ENCODE peak calls at places on chromosomes 4 and X, in ten cellular contexts. B is CD8-positive, alpha-beta T cell; I is SK-N-SH; W is immature natural killer cell; C is stimulated activated CD4-positive, alpha-beta T cell treated with anti-CD3 and anti-CD28 coated beads, Interleukin-15, amount 100 ng/mL, for 1 hour; U is ELR; E is putamen; F is Kasumi-1; T is NB4; P is neuronal stem cell. K is an unnamed sample.
A peak's percentile ranks its signal among the peaks of the same experiment; 100 is the strongest.

GRCh38 chrX:53882331-53882730 is 161.9 kb downstream of the PHF8 start:
- DNase-seq in B (no peak), I (no peak), W (no peak), C (no peak), U (peak; percentile 23), E (no peak), F (no peak), T (no peak), P (no peak), K (no peak)

GRCh38 chrX:53678667-53679066 is 7.9 kb downstream of the HUWE1 start:
- DNase-seq in B (no peak), I (no peak), W (no peak), C (no peak), U (peak; percentile 41), E (no peak), F (peak; percentile 1), T (peak; percentile 15), P (no peak), K (no peak)

GRCh38 chr4:96352051-96352517 is 512.2 kb downstream of the PDHA2 start:
- DNase-seq in B (no peak), I (peak; percentile 16), W (no peak), C (no peak), U (no peak), E (peak; percentile 2), F (peak; percentile 58), T (peak; percentile 20), P (peak; percentile 9), K (no peak)

GRCh38 chr4:112370466-112370865 is 73.3 kb downstream of the ALPK1 start:
- DNase-seq in B (no peak), I (no peak), W (no peak), C (no peak), U (no peak), E (no peak), F (no peak), T (no peak), P (no peak), K (no peak)

GRCh38 chr4:61201562-61202099 is 1.5 kb downstream of the ADGRL3 start:
- DNase-seq in B (no peak), I (peak; percentile 50), W (no peak), C (no peak), U (peak; percentile 4), E (no peak), F (no peak), T (no peak), P (no peak), K (peak; percentile 2)

GRCh38 chr4:23921447-23921845 is 31.6 kb upstream of the PPARGC1A start:
- DNase-seq in B (no peak), I (no peak), W (no peak), C (no peak), U (no peak), E (no peak), F (no peak), T (no peak), P (no peak), K (no peak)

GRCh38 chr4:73922766-73923630 is 53.8 kb downstream of the CXCL1 start:
- DNase-seq in B (no peak), I (no peak), W (no peak), C (no peak), U (peak; percentile 74), E (peak; percentile 4), F (peak; percentile 35), T (peak; percentile 56), P (no peak), K (no peak)

GRCh38 chr4:155799794-155800123 is 40.9 kb downstream of the GUCY1B1 start:
- DNase-seq in B (no peak), I (no peak), W (no peak), C (no peak), U (no peak), E (peak; percentile 45), F (no peak), T (no peak), P (no peak), K (no peak)

GRCh38 chr4:173998471-173999144 is 284.9 kb downstream of the FBXO8 start:
- DNase-seq in B (no peak), I (no peak), W (no peak), C (no peak), U (no peak), E (no peak), F (peak; percentile 95), T (peak; percentile 76), P (no peak), K (no peak)

GRCh38 chrX:300334-300733 is 18.3 kb downstream of the GTPBP6 start:
- DNase-seq in B (no peak), I (no peak), W (no peak), C (no peak), U (no peak), E (no peak), F (no peak), T (no peak), P (no peak), K (no peak)

GRCh38 chrX:15623074-15623473 is 22.3 kb upstream of the ACE2 start:
- DNase-seq in B (no peak), I (no peak), W (no peak), C (no peak), U (no peak), E (no peak), F (no peak), T (no peak), P (no peak), K (no peak)

GRCh38 chr4:7470522-7471128 is 35.9 kb upstream of the PSAPL1 start:
- DNase-seq in B (no peak), I (no peak), W (no peak), C (no peak), U (no peak), E (peak; percentile 74), F (no peak), T (no peak), P (no peak), K (no peak)

GRCh38 chr4:114034189-114034588 is 54.7 kb upstream of the ARSJ start:
- DNase-seq in B (no peak), I (no peak), W (no peak), C (no peak), U (no peak), E (no peak), F (no peak), T (no peak), P (no peak), K (no peak)

GRCh38 chr4:4981827-4982226 is 37.4 kb downstream of the CYTL1 start:
- DNase-seq in B (no peak), I (no peak), W (no peak), C (no peak), U (no peak), E (no peak), F (no peak), T (no peak), P (no peak), K (no peak)

GRCh38 chr4:150476776-150477175 is 105.2 kb upstream of the MAB21L2 start:
- DNase-seq in B (no peak), I (no peak), W (no peak), C (no peak), U (no peak), E (no peak), F (no peak), T (no peak), P (no peak), K (no peak)

GRCh38 chr4:118682928-118683327 is 2.3 kb upstream of the METTL14 start:
- DNase-seq in B (no peak), I (peak; percentile 49), W (no peak), C (no peak), U (peak; percentile 64), E (no peak), F (peak; percentile 54), T (peak; percentile 62), P (no peak), K (no peak)

GRCh38 chr4:56049428-56050212 is 100.9 kb downstream of the CEP135 start:
- DNase-seq in B (no peak), I (peak; percentile 69), W (no peak), C (no peak), U (peak; percentile 25), E (peak; percentile 7), F (peak; percentile 63), T (peak; percentile 48), P (peak; percentile 43), K (peak; percentile 14)